ENCODE peak calls at places on chromosomes 4 and X, in five cellular contexts. W is right lobe of liver, Z is epithelial cell of prostate, J is heart left ventricle, D is hypothalamus. I is an unnamed sample.

GRCh38 chr4:81816362-81816761 is 344.7 kb upstream of the RASGEF1B start:
- DNase-seq in W (no peak), Z (no peak), J (no peak), D (no peak), I (no peak)

GRCh38 chr4:75512336-75513211 is 1.6 kb downstream of the RCHY1 start:
- DNase-seq in W (no peak), Z (no peak), J (no peak), D (no peak), I (no peak)

GRCh38 chr4:143515905-143516304 is 2.4 kb downstream of the SMARCA5 start:
- DNase-seq in W (no peak), Z (no peak), J (no peak), D (no peak), I (no peak)

GRCh38 chrX:17206584-17206983 is 168.4 kb upstream of the NHS start:
- DNase-seq in W (no peak), Z (no peak), J (no peak), D (no peak), I (no peak)

GRCh38 chr4:52376107-52376704 is 282.9 kb downstream of the USP46 start:
- DNase-seq in W (no peak), Z (no peak), J (peak), D (no peak), I (peak)

GRCh38 chrX:109840585-109840984 is 107.5 kb upstream of the ACSL4 start:
- DNase-seq in W (no peak), Z (peak), J (peak), D (no peak), I (no peak)

GRCh38 chr4:83605216-83605615 is 69.3 kb downstream of the GPAT3 start:
- DNase-seq in W (no peak), Z (no peak), J (no peak), D (no peak), I (no peak)

GRCh38 chrX:100969936-100970335 is 428 bp downstream of the ARL13A start:
- DNase-seq in W (no peak), Z (no peak), J (no peak), D (no peak), I (no peak)

GRCh38 chrX:112678831-112679230 is 907 bp downstream of the LHFPL1 start:
- DNase-seq in W (no peak), Z (no peak), J (no peak), D (no peak), I (no peak)

GRCh38 chr4:82560853-82561744 is 689 bp downstream of the TMEM150C start:
- DNase-seq in W (peak), Z (no peak), J (peak), D (no peak), I (no peak)

GRCh38 chr4:44738615-44739014 is 12.3 kb upstream of the GNPDA2 start:
- DNase-seq in W (no peak), Z (no peak), J (no peak), D (no peak), I (no peak)

GRCh38 chr4:152036626-152037025 is 275.8 kb upstream of the GATB start:
- DNase-seq in W (no peak), Z (no peak), J (no peak), D (no peak), I (no peak)

GRCh38 chr4:94304365-94304971 is 38.2 kb downstream of the HPGDS start:
- DNase-seq in W (no peak), Z (no peak), J (no peak), D (no peak), I (no peak)

GRCh38 chrX:48487362-48487785 is 11.4 kb downstream of the FTSJ1 start:
- DNase-seq in W (peak), Z (peak), J (no peak), D (no peak), I (no peak)

GRCh38 chr4:185201983-185202962 is 1.5 kb downstream of the CFAP97 start:
- DNase-seq in W (no peak), Z (no peak), J (no peak), D (no peak), I (no peak)

GRCh38 chrX:23513121-23513520 is 154.2 kb upstream of the PRDX4 start:
- DNase-seq in W (no peak), Z (no peak), J (no peak), D (no peak), I (no peak)

GRCh38 chr4:136680761-136681160 is 851.5 kb downstream of the PCDH18 start:
- DNase-seq in W (no peak), Z (no peak), J (no peak), D (no peak), I (no peak)

GRCh38 chrX:789096-789495 is 158.5 kb downstream of the SHOX start:
- DNase-seq in W (no peak), Z (no peak), J (no peak), D (no peak), I (no peak)

GRCh38 chrX:153726286-153727107 is 1.8 kb downstream of the ABCD1 start:
- DNase-seq in W (peak), Z (no peak), J (peak), D (no peak), I (no peak)

GRCh38 chr4:37628977-37629609 is 57.1 kb downstream of the RELL1 start:
- DNase-seq in W (peak), Z (no peak), J (no peak), D (no peak), I (no peak)

GRCh38 chr4:7760228-7760627 is 179.4 kb downstream of the AFAP1 start:
- DNase-seq in W (no peak), Z (no peak), J (no peak), D (no peak), I (no peak)

GRCh38 chr4:8114456-8115202 is 44.0 kb downstream of the ABLIM2 start:
- DNase-seq in W (peak), Z (no peak), J (no peak), D (no peak), I (no peak)

I was measured in NCI-H187.